ENCODE peak calls at places on chromosomes 13 and 19, in eight cellular contexts. V is endothelial cell of umbilical vein, T is H1, A is HepG2, O is K562, L is HCT116, D is GM12878, G is SK-N-SH. F is an unnamed sample.

GRCh38 chr19:39351537-39352037 is 9.4 kb downstream of the SAMD4B start:
- DNase-seq in T (no peak), O (no peak), V (no peak), A (no peak), D (peak), L (no peak), G (no peak), F (no peak)

GRCh38 chr13:76975863-76976262 is 16.0 kb upstream of the CLN5 start:
- DNase-seq in L (no peak), T (no peak), A (no peak), G (no peak), O (no peak), V (no peak), D (no peak), F (no peak)

GRCh38 chr13:20525601-20526544 is at the start of gene CRYL1:
- DNase-seq in A (peak), G (peak), V (peak), O (peak), D (peak), T (no peak), L (no peak), F (no peak)

GRCh38 chr13:44050450-44051063 is 170.9 kb downstream of the LACC1 start:
- DNase-seq in A (peak), D (no peak), O (no peak), G (peak), T (no peak), V (peak), L (peak), F (no peak)

GRCh38 chr19:41753936-41754529 is 1.3 kb upstream of the CEACAM6 start:
- DNase-seq in A (peak), T (no peak), D (no peak), L (peak), V (peak), G (peak), O (peak), F (no peak)

GRCh38 chr13:104011505-104012270 is 945.5 kb upstream of the SLC10A2 start:
- DNase-seq in D (no peak), O (no peak), A (no peak), T (no peak), G (no peak), L (no peak), V (no peak), F (no peak)

GRCh38 chr13:98988782-98989181 is 10.9 kb upstream of the DOCK9 start:
- DNase-seq in A (no peak), O (no peak), T (no peak), D (no peak), G (no peak), L (no peak), V (no peak), F (no peak)

GRCh38 chr19:3833578-3834348 is 35.1 kb downstream of the ZFR2 start:
- DNase-seq in A (no peak), T (no peak), O (no peak), D (no peak), G (peak), L (no peak), V (no peak), F (no peak)

GRCh38 chr19:30391554-30392551 is 19.7 kb downstream of the ZNF536 start:
- DNase-seq in L (no peak), T (peak), D (no peak), A (no peak), V (no peak), G (no peak), O (no peak), F (peak)

GRCh38 chr13:51317262-51317661 is 22.2 kb upstream of the SERPINE3 start:
- DNase-seq in D (no peak), O (no peak), T (no peak), A (no peak), L (no peak), G (no peak), V (peak), F (no peak)

DNA sequence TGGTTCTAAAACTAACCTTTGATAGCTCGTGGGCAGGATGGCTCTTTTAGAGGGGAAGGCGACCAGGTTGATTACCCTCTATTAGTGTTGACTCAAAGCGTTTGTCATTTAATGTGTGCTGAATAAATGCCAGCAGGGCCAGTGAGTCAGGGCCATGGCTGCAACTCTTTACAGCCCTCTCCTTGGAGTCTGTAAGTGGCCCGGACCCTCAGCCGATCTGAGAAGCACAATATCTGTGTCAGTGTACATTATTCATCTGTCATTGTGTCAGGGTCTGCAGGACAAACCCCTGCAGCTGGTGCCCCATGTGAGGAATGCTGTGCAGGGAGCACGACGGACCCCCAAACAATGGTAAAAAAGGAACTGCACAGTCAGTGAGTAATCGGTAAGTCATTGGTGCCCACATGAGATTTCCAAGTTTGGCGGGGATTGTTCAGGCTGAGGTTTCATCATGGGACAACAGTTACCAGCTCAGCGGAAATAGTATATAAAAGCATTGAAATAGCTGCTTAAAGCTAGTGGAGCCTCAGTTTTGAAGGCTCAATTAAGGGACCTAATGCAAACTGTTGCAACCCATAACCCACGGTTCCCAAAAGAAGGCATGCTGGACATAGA is 139.1 kb downstream of the ZNF675 start:
- DNase-seq in V (no peak), G (no peak), A (no peak), L (no peak), O (no peak), D (no peak), T (no peak), F (no peak)
- TF ChIP-seq POLR2AphosphoS5 in V (no peak), G (no peak), A (no peak), L (no peak), O (no peak), D (no peak), T (no peak), F (no peak)

GRCh38 chr19:46626441-46626840 is 1.6 kb upstream of the PTGIR start:
- DNase-seq in L (no peak), T (no peak), A (no peak), O (no peak), D (no peak), V (no peak), G (peak), F (no peak)
- H3K27ac ChIP-seq in L (no peak), T (no peak), A (no peak), O (no peak), D (no peak), V (no peak), G (peak), F (no peak)

GRCh38 chr19:17831419-17831888 is 10.1 kb upstream of the INSL3 start:
- DNase-seq in T (no peak), V (no peak), L (no peak), O (no peak), A (no peak), G (no peak), D (no peak), F (no peak)
- H3K9ac ChIP-seq in T (no peak), V (no peak), L (peak), O (peak), A (no peak), G (peak), D (no peak), F (no peak)

DNA sequence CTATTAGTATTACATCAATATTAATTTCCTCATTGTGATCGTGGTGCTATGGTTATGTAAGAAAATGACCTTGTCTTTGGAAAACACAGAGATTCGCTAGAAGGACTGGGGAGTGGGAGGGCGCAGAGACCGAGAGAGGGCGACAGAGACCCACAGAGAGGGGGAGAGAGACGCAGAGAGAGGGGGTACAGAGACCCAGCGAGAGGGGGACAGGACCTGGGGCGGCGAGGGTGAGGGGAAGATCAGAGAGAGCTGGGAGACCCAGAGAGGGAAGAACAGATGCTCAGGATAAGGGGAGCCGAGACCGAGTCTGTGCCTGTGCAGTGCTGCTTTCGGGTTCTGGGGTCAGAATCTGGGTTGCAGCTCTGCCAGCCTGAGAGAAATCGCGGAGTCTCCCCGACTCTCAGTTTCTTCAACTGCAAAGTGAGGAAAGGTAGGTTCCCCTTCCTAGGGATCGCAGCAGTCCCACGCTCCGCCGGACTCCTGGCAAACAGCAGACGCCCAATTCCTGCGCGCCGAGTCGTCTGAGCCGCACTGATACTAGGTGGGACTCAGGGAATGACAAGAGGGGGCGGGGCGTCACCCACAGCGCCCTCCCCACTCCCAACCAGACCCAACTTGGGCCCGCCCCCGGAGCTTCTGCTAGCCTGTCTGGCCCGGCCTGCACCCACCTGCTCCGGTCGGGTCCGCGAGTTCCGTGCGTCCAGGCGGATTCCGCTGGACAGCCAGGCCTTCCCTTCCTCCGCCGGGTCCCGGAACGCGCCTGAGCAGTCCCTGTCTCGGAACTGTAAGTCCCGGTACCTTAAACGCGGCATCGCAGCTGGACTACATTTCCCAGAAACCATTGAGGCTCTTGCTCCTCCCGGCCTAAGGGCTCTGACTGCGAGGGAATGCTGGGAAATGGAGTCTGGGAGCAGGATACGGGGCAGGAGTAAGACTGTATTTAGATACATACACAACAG is 15.3 kb downstream of the IZUMO2 start:
- DNase-seq in O (peak), G (peak), D (peak), T (no peak), L (peak), A (peak), V (peak), F (peak)
- TF ChIP-seq POLR2AphosphoS5 in O (no peak), G (no peak), D (no peak), T (no peak), L (peak), A (no peak), V (no peak), F (no peak)

DNA sequence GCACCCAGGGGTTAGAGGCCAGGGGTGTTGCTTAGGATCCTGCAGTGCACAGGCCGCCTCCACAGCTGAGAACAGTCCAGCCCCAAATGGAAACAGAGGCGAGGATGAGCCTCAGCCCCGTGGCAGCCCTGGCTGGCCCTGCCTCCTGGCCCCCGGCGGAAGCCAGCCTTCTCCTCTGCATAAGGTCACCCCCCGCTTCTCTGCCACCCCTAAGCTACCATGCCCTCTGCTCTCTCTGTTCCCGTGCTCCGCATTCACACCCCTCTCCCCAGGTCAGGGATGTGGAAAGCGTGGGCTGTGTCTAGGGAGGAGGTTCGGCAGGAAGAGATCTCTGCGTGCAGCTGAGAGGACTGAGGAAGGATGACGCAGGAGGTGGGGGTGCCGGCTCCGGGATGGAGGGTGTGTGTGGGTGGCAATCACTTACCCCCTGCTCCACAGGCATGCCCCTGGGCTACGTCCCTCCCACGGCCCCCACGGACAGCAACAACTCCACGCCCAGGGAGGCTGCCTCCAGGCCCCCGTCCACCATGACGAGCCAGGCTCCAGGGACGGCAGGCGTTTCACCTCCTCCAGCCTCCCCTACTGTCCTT is 6.0 kb downstream of the SSC5D start:
- DNase-seq in V (no peak), O (peak), T (no peak), D (no peak), A (no peak), G (no peak), L (no peak), F (no peak)
- H3K27ac ChIP-seq in V (no peak), O (no peak), T (no peak), D (no peak), A (no peak), G (no peak), L (no peak), F (no peak)

GRCh38 chr19:18488838-18489626 is 32.8 kb downstream of the ELL start:
- DNase-seq in T (no peak), A (peak), D (no peak), L (no peak), O (peak), V (peak), G (peak), F (no peak)
- H3K9ac ChIP-seq in T (no peak), A (no peak), D (no peak), L (no peak), O (peak), V (no peak), G (no peak), F (no peak)

GRCh38 chr13:30868806-30869470 is 37.1 kb upstream of the MEDAG start:
- DNase-seq in L (no peak), A (no peak), G (no peak), V (no peak), O (no peak), T (no peak), D (no peak), F (no peak)

GRCh38 chr13:30869491-30869890 is 36.6 kb upstream of the MEDAG start:
- DNase-seq in L (no peak), D (no peak), A (no peak), V (peak), T (no peak), O (no peak), G (no peak), F (no peak)

GRCh38 chr13:30864352-30865130 is 41.5 kb upstream of the MEDAG start:
- DNase-seq in V (peak), A (no peak), T (no peak), L (no peak), O (no peak), D (no peak), G (peak), F (no peak)

GRCh38 chr13:30865131-30866009 is 40.7 kb upstream of the MEDAG start:
- DNase-seq in D (no peak), V (peak), O (peak), T (peak), L (peak), A (peak), G (peak), F (peak)

DNA sequence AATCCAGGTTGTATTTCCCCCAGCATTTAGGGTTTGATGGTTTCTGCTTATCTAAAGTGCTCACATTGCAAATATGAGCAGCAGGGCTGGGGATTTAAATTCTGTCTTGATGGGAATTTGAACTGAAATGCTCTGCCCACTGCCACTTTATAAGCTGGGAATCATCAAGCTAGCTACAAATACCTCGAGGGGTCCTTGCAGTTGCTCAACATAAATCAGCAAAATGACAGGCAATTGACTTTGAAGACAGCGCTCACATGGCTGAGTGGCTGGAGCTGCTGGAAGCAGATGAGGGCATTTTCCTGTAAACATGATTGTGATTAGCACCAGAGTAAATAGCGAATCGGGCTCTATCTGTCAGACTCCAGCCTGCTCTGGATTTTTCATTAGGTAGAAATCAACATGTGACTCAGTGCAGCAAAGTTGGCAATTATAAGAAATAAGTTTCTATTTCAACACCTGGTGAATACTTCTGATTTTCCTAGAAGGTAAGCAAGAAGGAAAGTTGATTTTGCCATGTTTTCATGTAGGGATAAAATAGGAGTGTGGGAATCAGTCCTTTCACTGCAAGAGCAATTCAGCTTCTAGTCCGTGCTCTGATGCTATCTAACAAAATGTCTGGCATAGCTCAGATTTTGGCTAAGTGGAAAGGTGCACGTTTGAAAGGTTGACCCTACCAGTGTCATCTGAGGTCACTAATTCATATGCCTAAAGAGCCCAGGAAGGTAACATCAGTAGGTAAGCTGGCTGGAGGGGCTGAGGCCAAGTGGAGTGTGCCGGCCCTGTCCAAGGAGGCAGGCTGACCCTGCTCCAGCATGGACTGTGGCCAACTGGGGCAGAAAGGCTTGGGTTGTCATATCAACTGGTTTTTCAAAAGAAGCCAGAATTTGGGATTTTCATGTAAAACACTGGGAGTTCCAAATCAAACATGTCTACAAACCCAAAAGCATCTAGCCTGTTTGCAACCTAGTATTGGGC is 39.1 kb upstream of the MEDAG start:
- DNase-seq in D (no peak), G (peak), L (no peak), T (no peak), V (peak), A (no peak), O (no peak), F (no peak)
- TF ChIP-seq POLR2AphosphoS5 in D (no peak), G (no peak), L (no peak), T (no peak), V (no peak), A (no peak), O (no peak), F (no peak)

GRCh38 chr19:38298841-38299680 is 5.0 kb upstream of the C19orf33 start:
- DNase-seq in A (no peak), T (no peak), V (no peak), D (no peak), O (no peak), G (no peak), L (no peak), F (no peak)
- H3K27ac ChIP-seq in A (no peak), T (no peak), V (no peak), D (no peak), O (no peak), G (no peak), L (peak), F (no peak)

F was measured in SK-N-MC.